ENCODE peak calls at places on chromosome 14, in seven cellular contexts. One of them, this sample, is unnamed.

GRCh38 chr14:61480704-61481285 is 159.4 kb downstream of the PRKCH start:
- DNase-seq in IMR-90: no peak
- DNase-seq in H9: no peak
- DNase-seq in H1: no peak
- DNase-seq in mesenchymal stem cell: no peak
- DNase-seq in neuronal stem cell: no peak
- DNase-seq in trophoblast cell: no peak
- DNase-seq in this sample: no peak

GRCh38 chr14:94110552-94111181 is at the start of gene IFI27:
- DNase-seq in IMR-90: peak; percentile 41
- DNase-seq in H9: peak; percentile 28
- DNase-seq in H1: no peak
- DNase-seq in mesenchymal stem cell: no peak
- DNase-seq in neuronal stem cell: no peak
- DNase-seq in trophoblast cell: peak; percentile 21
- DNase-seq in this sample: no peak

GRCh38 chr14:61527325-61528100 is 167.8 kb upstream of the HIF1A start:
- DNase-seq in IMR-90: peak; percentile 91
- DNase-seq in H9: no peak
- DNase-seq in H1: no peak
- DNase-seq in mesenchymal stem cell: peak; percentile 89
- DNase-seq in neuronal stem cell: no peak
- DNase-seq in trophoblast cell: peak; percentile 54
- DNase-seq in this sample: peak; percentile 43

GRCh38 chr14:102848830-102849521 is 71.7 kb downstream of the TRAF3 start:
- DNase-seq in IMR-90: no peak
- DNase-seq in H9: no peak
- DNase-seq in H1: no peak
- DNase-seq in mesenchymal stem cell: no peak
- DNase-seq in neuronal stem cell: no peak
- DNase-seq in trophoblast cell: no peak
- DNase-seq in this sample: no peak

GRCh38 chr14:90168425-90169105 is 87.8 kb upstream of the PSMC1 start:
- DNase-seq in IMR-90: peak; percentile 69
- DNase-seq in H9: no peak
- DNase-seq in H1: no peak
- DNase-seq in mesenchymal stem cell: peak; percentile 7
- DNase-seq in neuronal stem cell: no peak
- DNase-seq in trophoblast cell: peak; percentile 90
- DNase-seq in this sample: peak; percentile 44

GRCh38 chr14:60184597-60185555 is 19.7 kb upstream of the DHRS7 start:
- DNase-seq in IMR-90: no peak
- DNase-seq in H9: no peak
- DNase-seq in H1: no peak
- DNase-seq in mesenchymal stem cell: no peak
- DNase-seq in neuronal stem cell: no peak
- DNase-seq in trophoblast cell: no peak
- DNase-seq in this sample: no peak

GRCh38 chr14:26621366-26621765 is 23.5 kb upstream of the NOVA1 start:
- DNase-seq in IMR-90: no peak
- DNase-seq in H9: no peak
- DNase-seq in H1: no peak
- DNase-seq in mesenchymal stem cell: no peak
- DNase-seq in neuronal stem cell: no peak
- DNase-seq in trophoblast cell: no peak
- DNase-seq in this sample: no peak

GRCh38 chr14:23379331-23380196 is 2.7 kb downstream of the CMTM5 start:
- DNase-seq in IMR-90: peak; percentile 17
- DNase-seq in H9: peak; percentile 75
- DNase-seq in H1: no peak
- DNase-seq in mesenchymal stem cell: peak; percentile 41
- DNase-seq in neuronal stem cell: peak; percentile 48
- DNase-seq in trophoblast cell: peak; percentile 86
- DNase-seq in this sample: peak; percentile 64

GRCh38 chr14:52189330-52189729 is 78.2 kb upstream of the PTGDR start:
- DNase-seq in IMR-90: no peak
- DNase-seq in H9: no peak
- DNase-seq in H1: no peak
- DNase-seq in mesenchymal stem cell: no peak
- DNase-seq in neuronal stem cell: no peak
- DNase-seq in trophoblast cell: no peak
- DNase-seq in this sample: no peak

GRCh38 chr14:30005114-30005698 is 77.6 kb upstream of the PRKD1 start:
- DNase-seq in IMR-90: peak; percentile 89
- DNase-seq in H9: no peak
- DNase-seq in H1: no peak
- DNase-seq in mesenchymal stem cell: peak; percentile 72
- DNase-seq in neuronal stem cell: peak; percentile 29
- DNase-seq in trophoblast cell: peak; percentile 19
- DNase-seq in this sample: peak; percentile 69

GRCh38 chr14:81269100-81269978 is 48.6 kb upstream of the GTF2A1 start:
- DNase-seq in IMR-90: peak; percentile 68
- DNase-seq in H9: no peak
- DNase-seq in H1: no peak
- DNase-seq in mesenchymal stem cell: peak; percentile 61
- DNase-seq in neuronal stem cell: peak; percentile 53
- DNase-seq in trophoblast cell: peak; percentile 86
- DNase-seq in this sample: peak; percentile 85

GRCh38 chr14:100839573-100840175 is 13.8 kb downstream of the MEG3 start:
- DNase-seq in IMR-90: no peak
- DNase-seq in H9: no peak
- DNase-seq in H1: no peak
- DNase-seq in mesenchymal stem cell: no peak
- DNase-seq in neuronal stem cell: peak; percentile 59
- DNase-seq in trophoblast cell: no peak
- DNase-seq in this sample: no peak

GRCh38 chr14:100898935-100899840 is 4.3 kb downstream of the RTL1 start:
- DNase-seq in IMR-90: no peak
- DNase-seq in H9: peak; percentile 28
- DNase-seq in H1: no peak
- DNase-seq in mesenchymal stem cell: no peak
- DNase-seq in neuronal stem cell: no peak
- DNase-seq in trophoblast cell: no peak
- DNase-seq in this sample: peak; percentile 8

GRCh38 chr14:91366749-91367148 is 50.9 kb downstream of the CCDC88C start:
- DNase-seq in IMR-90: no peak
- DNase-seq in H9: no peak
- DNase-seq in H1: no peak
- DNase-seq in mesenchymal stem cell: no peak
- DNase-seq in neuronal stem cell: no peak
- DNase-seq in trophoblast cell: no peak
- DNase-seq in this sample: no peak

GRCh38 chr14:91371011-91371989 is 46.3 kb downstream of the CCDC88C start:
- DNase-seq in IMR-90: no peak
- DNase-seq in H9: no peak
- DNase-seq in H1: no peak
- DNase-seq in mesenchymal stem cell: no peak
- DNase-seq in neuronal stem cell: no peak
- DNase-seq in trophoblast cell: no peak
- DNase-seq in this sample: no peak

GRCh38 chr14:91367173-91368171 is 50.1 kb downstream of the CCDC88C start:
- DNase-seq in IMR-90: peak; percentile 66
- DNase-seq in H9: no peak
- DNase-seq in H1: no peak
- DNase-seq in mesenchymal stem cell: peak; percentile 69
- DNase-seq in neuronal stem cell: no peak
- DNase-seq in trophoblast cell: peak; percentile 96
- DNase-seq in this sample: peak; percentile 64

GRCh38 chr14:91369628-91370445 is 47.8 kb downstream of the CCDC88C start:
- DNase-seq in IMR-90: no peak
- DNase-seq in H9: no peak
- DNase-seq in H1: no peak
- DNase-seq in mesenchymal stem cell: no peak
- DNase-seq in neuronal stem cell: no peak
- DNase-seq in trophoblast cell: peak; percentile 72
- DNase-seq in this sample: no peak

GRCh38 chr14:91368681-91369416 is 48.8 kb downstream of the CCDC88C start:
- DNase-seq in IMR-90: no peak
- DNase-seq in H9: no peak
- DNase-seq in H1: no peak
- DNase-seq in mesenchymal stem cell: no peak
- DNase-seq in neuronal stem cell: no peak
- DNase-seq in trophoblast cell: no peak
- DNase-seq in this sample: no peak
- H3K4ac ChIP-seq in IMR-90: no peak overlapping the region
- H3K4ac ChIP-seq in H9: no peak overlapping the region
- H3K4ac ChIP-seq in H1: no peak overlapping the region
- H3K4ac ChIP-seq in mesenchymal stem cell: no peak overlapping the region
- H3K4ac ChIP-seq in neuronal stem cell: peak overlapping the region; percentile 14
- H3K4ac ChIP-seq in trophoblast cell: no peak overlapping the region
- H3K4ac ChIP-seq in this sample: no peak overlapping the region

GRCh38 chr14:20679907-20680306 is 4.5 kb upstream of the RNASE4 start:
- DNase-seq in IMR-90: peak; percentile 37
- DNase-seq in H9: no peak
- DNase-seq in H1: no peak
- DNase-seq in mesenchymal stem cell: peak; percentile 22
- DNase-seq in neuronal stem cell: no peak
- DNase-seq in trophoblast cell: peak; percentile 62
- DNase-seq in this sample: peak; percentile 47
- H3K23ac ChIP-seq in IMR-90: no peak overlapping the region
- H3K23ac ChIP-seq in H9: no peak overlapping the region
- H3K23ac ChIP-seq in H1: no peak overlapping the region
- H3K23ac ChIP-seq in mesenchymal stem cell: no peak overlapping the region
- H3K23ac ChIP-seq in neuronal stem cell: no peak overlapping the region
- H3K23ac ChIP-seq in trophoblast cell: no peak overlapping the region
- H3K23ac ChIP-seq in this sample: no peak overlapping the region

DNA sequence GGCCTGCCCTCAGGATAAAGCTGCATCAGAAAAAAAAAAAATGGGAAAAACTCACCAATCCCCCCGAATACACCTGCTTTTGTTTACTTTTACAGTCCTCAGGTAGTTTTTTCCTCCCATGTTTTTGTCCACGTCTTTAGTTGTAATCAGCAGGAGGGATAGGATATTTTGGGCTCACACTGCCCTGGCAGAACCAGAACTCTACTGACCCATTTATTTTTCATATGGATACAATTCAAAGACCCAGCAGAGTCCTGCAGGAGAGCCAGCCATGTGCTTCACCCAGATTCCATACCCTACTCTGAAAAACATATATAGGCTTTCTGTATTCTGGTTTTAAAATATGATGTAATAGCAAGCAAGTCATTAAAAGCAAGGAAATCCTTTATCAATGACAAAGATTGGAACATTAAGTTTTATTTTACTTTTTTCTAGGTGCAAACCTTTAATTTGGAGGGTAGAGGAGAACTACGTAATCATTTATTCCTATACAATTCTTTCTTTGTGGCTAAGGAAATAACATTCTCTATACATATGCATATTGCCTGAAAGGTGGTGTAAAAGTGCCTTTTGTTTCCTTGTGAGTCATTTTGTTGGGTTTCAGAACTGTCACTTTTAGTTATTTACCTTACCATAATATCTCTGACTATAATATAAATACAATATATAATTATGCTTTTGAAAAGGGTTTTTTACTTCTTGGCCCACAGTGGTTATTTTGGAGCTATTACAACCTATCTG is 19.1 kb downstream of the DACT1 start:
- DNase-seq in IMR-90: no peak
- DNase-seq in H9: no peak
- DNase-seq in H1: no peak
- DNase-seq in mesenchymal stem cell: no peak
- DNase-seq in neuronal stem cell: no peak
- DNase-seq in trophoblast cell: no peak
- DNase-seq in this sample: no peak
- H3K4ac ChIP-seq in IMR-90: no peak overlapping the region
- H3K4ac ChIP-seq in H9: no peak overlapping the region
- H3K4ac ChIP-seq in H1: no peak overlapping the region
- H3K4ac ChIP-seq in mesenchymal stem cell: no peak overlapping the region
- H3K4ac ChIP-seq in neuronal stem cell: no peak overlapping the region
- H3K4ac ChIP-seq in trophoblast cell: no peak overlapping the region
- H3K4ac ChIP-seq in this sample: peak overlapping the region; percentile 9

GRCh38 chr14:34072921-34073320 is 122.0 kb upstream of the EGLN3 start:
- DNase-seq in IMR-90: no peak
- DNase-seq in H9: no peak
- DNase-seq in H1: no peak
- DNase-seq in mesenchymal stem cell: no peak
- DNase-seq in neuronal stem cell: no peak
- DNase-seq in trophoblast cell: no peak
- DNase-seq in this sample: no peak
- H3K23ac ChIP-seq in IMR-90: no peak overlapping the region
- H3K23ac ChIP-seq in H9: no peak overlapping the region
- H3K23ac ChIP-seq in H1: no peak overlapping the region
- H3K23ac ChIP-seq in mesenchymal stem cell: no peak overlapping the region
- H3K23ac ChIP-seq in neuronal stem cell: no peak overlapping the region
- H3K23ac ChIP-seq in trophoblast cell: no peak overlapping the region
- H3K23ac ChIP-seq in this sample: no peak overlapping the region